ENCODE peak calls at places on chromosome 4, in ten cellular contexts. G is substantia nigra, O is NCI-H2081, V is NCI-H1694, H is AG20443, X is transverse colon, R is activated gamma-delta T cell treated with Interleukin-2 at 50 U/mL for 16 hours, Y is AG04450, B is AG08395, W is hypothalamus. A is an unnamed sample.
A peak's percentile ranks its signal among the peaks of the same experiment; 100 is the strongest.

GRCh38 chr4:151035321-151035720 is 20.2 kb upstream of the LRBA start:
- DNase-seq in W (no peak), B (no peak), O (peak; percentile 84), R (no peak), G (no peak), X (peak; percentile 12), Y (no peak), V (no peak), H (no peak), A (no peak)

GRCh38 chr4:123298798-123299197 is 97.8 kb upstream of the SPRY1 start:
- DNase-seq in W (no peak), V (no peak), H (no peak), X (no peak), R (no peak), G (no peak), B (no peak), O (no peak), Y (no peak), A (no peak)

GRCh38 chr4:171765514-171765913 is 47.7 kb upstream of the GALNTL6 start:
- DNase-seq in G (no peak), Y (no peak), V (no peak), O (no peak), X (no peak), W (no peak), H (no peak), R (no peak), B (no peak), A (no peak)

GRCh38 chr4:184343400-184344177 is 125.9 kb upstream of the ENPP6 start:
- DNase-seq in R (peak; percentile 29), B (peak; percentile 90), X (peak; percentile 80), G (peak; percentile 75), W (peak; percentile 74), O (peak; percentile 63), H (peak; percentile 90), Y (peak; percentile 27), V (peak; percentile 72), A (peak; percentile 40)

GRCh38 chr4:74228691-74229640 is 71.0 kb downstream of the MTHFD2L start:
- DNase-seq in Y (peak; percentile 30), B (peak; percentile 43), R (peak; percentile 59), G (peak; percentile 12), O (peak; percentile 51), V (peak; percentile 9), W (peak; percentile 16), X (peak; percentile 80), H (peak; percentile 44), A (peak; percentile 14)

GRCh38 chr4:82898322-82899243 is 2.0 kb upstream of the THAP9 start:
- DNase-seq in O (no peak), W (no peak), G (no peak), V (no peak), Y (peak; percentile 63), R (no peak), X (no peak), B (peak; percentile 63), H (peak; percentile 46), A (no peak)

GRCh38 chr4:8236141-8236919 is 33.2 kb upstream of the HTRA3 start:
- DNase-seq in R (no peak), H (no peak), V (no peak), B (no peak), O (no peak), G (no peak), W (no peak), X (no peak), Y (no peak), A (no peak)

GRCh38 chr4:1604706-1605205 is 79.4 kb downstream of the FAM53A start:
- DNase-seq in V (no peak), W (no peak), G (no peak), O (no peak), R (no peak), B (no peak), H (no peak), X (peak; percentile 22), Y (no peak), A (no peak)

GRCh38 chr4:94221930-94222329 is 14.3 kb downstream of the SMARCAD1 start:
- DNase-seq in X (no peak), W (no peak), O (no peak), V (no peak), G (no peak), R (no peak), Y (no peak), H (no peak), B (no peak), A (no peak)

GRCh38 chr4:84660606-84661005 is 77.7 kb downstream of the CDS1 start:
- DNase-seq in O (no peak), W (no peak), B (no peak), V (no peak), R (no peak), Y (no peak), X (no peak), H (no peak), G (no peak), A (no peak)

GRCh38 chr4:24915121-24915922 is 2.5 kb upstream of the CCDC149 start:
- DNase-seq in O (peak; percentile 25), V (peak; percentile 4), H (no peak), Y (no peak), B (no peak), W (no peak), G (no peak), X (no peak), R (no peak), A (no peak)

GRCh38 chr4:158121203-158121586 is 51.6 kb downstream of the GASK1B start:
- DNase-seq in H (peak; percentile 85), X (no peak), O (no peak), G (no peak), R (no peak), B (peak; percentile 88), V (no peak), W (no peak), Y (peak; percentile 98), A (no peak)

GRCh38 chr4:119261986-119262385 is 49.5 kb downstream of the USP53 start:
- DNase-seq in B (no peak), R (no peak), W (no peak), H (no peak), O (no peak), Y (no peak), G (no peak), V (no peak), X (no peak), A (no peak)

GRCh38 chr4:143441678-143442077 is 71.8 kb upstream of the SMARCA5 start:
- DNase-seq in W (no peak), B (no peak), R (no peak), H (no peak), V (no peak), O (no peak), X (no peak), Y (no peak), G (peak; percentile 11), A (no peak)

GRCh38 chr4:84498203-84499026 is 677 bp downstream of the NKX6-1 start:
- DNase-seq in X (no peak), B (peak; percentile 48), R (no peak), O (peak; percentile 29), H (peak; percentile 67), G (no peak), W (no peak), Y (no peak), V (no peak), A (no peak)

A was measured in DMS 273 treated with DMSO at 0.1 percent for 48 hours.